ENCODE peak calls at places on chromosome 2, in eight cellular contexts. A is neural progenitor cell, I is HCT116, G is neuronal stem cell, R is H9, O is IMR-90, T is astrocyte, U is GM23248. Z is an unnamed sample.

GRCh38 chr2:128631698-128632490 is 313.2 kb upstream of the HS6ST1 start:
- DNase-seq in G (no peak), I (no peak), R (peak; percentile 22), T (no peak), U (no peak), O (no peak), A (no peak), Z (peak; percentile 3)

GRCh38 chr2:172350844-172351480 is 76.4 kb upstream of the ITGA6 start:
- DNase-seq in T (no peak), A (no peak), O (no peak), U (peak; percentile 25), G (no peak), I (no peak), R (no peak), Z (no peak)

GRCh38 chr2:233152541-233152940 is 92.4 kb downstream of the INPP5D start:
- DNase-seq in U (peak; percentile 69), T (peak; percentile 38), I (no peak), R (no peak), A (no peak), G (no peak), O (peak; percentile 14), Z (no peak)

GRCh38 chr2:58923869-58924268 is 682.7 kb upstream of the FANCL start:
- DNase-seq in I (no peak), A (no peak), R (no peak), T (peak; percentile 93), O (peak; percentile 94), U (peak; percentile 96), G (no peak), Z (no peak)

GRCh38 chr2:128303095-128303791 is 15.4 kb downstream of the HS6ST1 start:
- DNase-seq in R (no peak), G (no peak), U (no peak), I (no peak), T (no peak), A (no peak), O (no peak), Z (no peak)

GRCh38 chr2:224513991-224514390 is 71.2 kb downstream of the CUL3 start:
- DNase-seq in U (peak; percentile 9), A (no peak), O (peak; percentile 12), I (no peak), R (no peak), G (no peak), T (peak; percentile 28), Z (no peak)

GRCh38 chr2:201129044-201129505 is 13.1 kb downstream of the CFLAR start:
- DNase-seq in A (no peak), R (no peak), O (peak; percentile 89), T (peak; percentile 92), G (no peak), U (peak; percentile 82), I (no peak), Z (no peak)

GRCh38 chr2:215598376-215598975 is 162.6 kb upstream of the FN1 start:
- DNase-seq in I (no peak), T (peak; percentile 95), G (no peak), A (no peak), O (peak; percentile 94), R (no peak), U (peak; percentile 92), Z (no peak)

GRCh38 chr2:133456971-133457370 is 111.3 kb downstream of the NCKAP5 start:
- DNase-seq in R (no peak), G (no peak), I (no peak), A (no peak), T (no peak), O (no peak), U (no peak), Z (no peak)

GRCh38 chr2:26612034-26612433 is 29.1 kb downstream of the CIB4 start:
- DNase-seq in O (no peak), T (no peak), A (no peak), G (no peak), I (no peak), R (no peak), U (no peak), Z (no peak)

GRCh38 chr2:64863097-64863820 is 125.9 kb upstream of the SLC1A4 start:
- DNase-seq in I (no peak), G (no peak), R (no peak), A (no peak), U (no peak), O (no peak), T (no peak), Z (no peak)

GRCh38 chr2:112155331-112156151 is 17.4 kb downstream of the FBLN7 start:
- DNase-seq in I (no peak), T (no peak), U (no peak), G (no peak), O (no peak), R (no peak), A (no peak), Z (peak; percentile 48)

GRCh38 chr2:193929131-193929530 is 1727.9 kb upstream of the SLC39A10 start:
- DNase-seq in G (no peak), U (no peak), R (no peak), A (no peak), I (no peak), O (no peak), T (no peak), Z (no peak)

GRCh38 chr2:170818294-170819104 is 1.8 kb downstream of the GAD1 start:
- DNase-seq in A (peak; percentile 44), O (no peak), R (peak; percentile 55), G (peak; percentile 23), T (no peak), U (peak; percentile 33), I (no peak), Z (no peak)

GRCh38 chr2:208142255-208142924 is 3.6 kb downstream of the CRYGB start:
- DNase-seq in T (peak; percentile 22), I (no peak), R (no peak), O (peak; percentile 4), A (no peak), U (peak; percentile 22), G (no peak), Z (no peak)

GRCh38 chr2:113223813-113224212 is 50.0 kb downstream of the PSD4 start:
- DNase-seq in O (no peak), I (no peak), T (no peak), A (no peak), G (no peak), R (no peak), U (no peak), Z (no peak)

GRCh38 chr2:216888086-216888485 is 28.2 kb upstream of the TNP1 start:
- DNase-seq in U (no peak), A (no peak), R (no peak), I (no peak), G (no peak), O (no peak), T (no peak), Z (no peak)

GRCh38 chr2:142031656-142032055 is 99.2 kb downstream of the LRP1B start:
- DNase-seq in G (no peak), O (no peak), U (no peak), A (no peak), I (no peak), T (no peak), R (no peak), Z (no peak)

GRCh38 chr2:174870787-174871186 is 106.5 kb upstream of the CHRNA1 start:
- DNase-seq in A (no peak), U (no peak), I (no peak), O (no peak), T (no peak), G (no peak), R (no peak), Z (no peak)

GRCh38 chr2:227363756-227364155 is 15.3 kb downstream of the TM4SF20 start:
- DNase-seq in O (no peak), I (no peak), G (no peak), T (no peak), A (no peak), R (no peak), U (no peak), Z (no peak)

GRCh38 chr2:43139996-43140621 is 86.3 kb downstream of the ZFP36L2 start:
- DNase-seq in I (no peak), A (no peak), G (no peak), R (no peak), U (no peak), O (no peak), T (no peak), Z (peak; percentile 42)

GRCh38 chr2:136322436-136322835 is 204.5 kb upstream of the CXCR4 start:
- DNase-seq in O (no peak), A (no peak), R (no peak), U (no peak), T (no peak), G (no peak), I (no peak), Z (peak; percentile 25)

GRCh38 chr2:109171444-109172334 is 42.7 kb downstream of the SH3RF3 start:
- DNase-seq in R (no peak), O (peak; percentile 99), T (peak; percentile 97), A (no peak), G (no peak), U (peak; percentile 98), I (no peak), Z (no peak)

DNA sequence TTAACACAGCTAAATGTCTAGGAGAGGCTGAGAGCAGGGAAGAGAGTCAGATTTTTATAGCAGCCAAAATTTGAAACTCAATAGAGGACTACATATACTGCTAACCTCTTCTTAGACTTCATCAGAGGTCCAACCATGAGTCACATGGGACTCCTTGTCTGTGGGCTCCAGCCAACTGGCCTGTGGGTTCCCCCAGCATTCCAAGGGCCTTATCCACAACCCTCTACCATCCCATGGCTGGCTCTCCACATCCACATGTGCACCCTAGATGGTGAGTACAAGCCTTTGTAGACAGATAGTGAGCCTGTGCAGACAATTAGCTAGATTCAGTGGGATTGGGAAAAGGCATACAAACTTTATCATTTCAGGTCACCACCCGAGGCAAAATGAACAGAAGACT is 901.9 kb upstream of the ZEB2 start:
- DNase-seq in G (no peak), U (peak; percentile 64), A (no peak), O (peak; percentile 70), T (peak; percentile 73), R (no peak), I (no peak), Z (no peak)
- H3K9me3 ChIP-seq in G (peaks cover 3% of the 10 kb centered on the region), U (no peaks in the 10 kb centered on the region), A (peaks cover 5% of the 10 kb centered on the region), O (peaks cover 2% of the 10 kb centered on the region), T (no peaks in the 10 kb centered on the region), R (no peaks in the 10 kb centered on the region), I (no peaks in the 10 kb centered on the region), Z (peaks cover 24% of the 10 kb centered on the region)

DNA sequence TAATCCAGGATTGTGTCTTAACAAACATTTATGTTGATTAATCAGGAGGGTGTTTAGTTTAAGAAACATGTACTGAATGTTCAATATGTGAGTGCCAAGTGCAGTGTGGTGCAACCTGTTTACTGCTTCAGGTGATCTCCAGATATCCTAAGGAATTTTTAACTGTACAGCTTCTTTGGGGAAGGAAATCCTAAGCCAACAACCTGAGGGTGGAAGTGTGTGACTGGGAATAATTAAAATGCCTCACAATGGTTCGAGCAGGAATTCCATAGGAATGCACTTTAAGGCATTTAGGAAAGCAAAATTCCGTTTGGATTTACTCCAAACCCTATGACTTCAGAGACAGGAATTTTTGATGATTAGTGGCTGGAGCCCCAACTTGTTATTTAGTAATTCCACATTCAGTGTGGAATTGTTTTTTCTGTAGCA is 16.4 kb downstream of the CRIM1 start:
- DNase-seq in U (peak; percentile 84), A (peak; percentile 71), O (peak; percentile 84), I (no peak), R (no peak), T (peak; percentile 90), G (no peak), Z (no peak)
- H3K9ac ChIP-seq in U (peak overlapping the region; percentile 4), A (no peak overlapping the region), O (no peak overlapping the region), I (peak overlapping the region; percentile 49), R (no peak overlapping the region), T (peak overlapping the region; percentile 57), G (no peak overlapping the region), Z (no peak overlapping the region)

GRCh38 chr2:125582521-125582920 is 1073.4 kb upstream of the GYPC start:
- DNase-seq in O (no peak), R (no peak), I (no peak), U (no peak), G (no peak), T (no peak), A (no peak), Z (no peak)
- H2AFZ ChIP-seq in O (no peak overlapping the region), R (no peak overlapping the region), I (no peak overlapping the region), U (no peak overlapping the region), G (no peak overlapping the region), T (no peak overlapping the region), A (no peak overlapping the region), Z (no peak overlapping the region)

GRCh38 chr2:13515254-13515653 is 798.5 kb downstream of the TRIB2 start:
- DNase-seq in U (no peak), I (no peak), G (no peak), R (no peak), A (no peak), T (no peak), O (no peak), Z (no peak)
- H3K9me3 ChIP-seq in U (no peaks in the 10 kb centered on the region), I (no peaks in the 10 kb centered on the region), G (no peaks in the 10 kb centered on the region), R (no peaks in the 10 kb centered on the region), A (peaks cover 20% of the 10 kb centered on the region), T (no peaks in the 10 kb centered on the region), O (no peaks in the 10 kb centered on the region), Z (no peaks in the 10 kb centered on the region)

Z was measured in DND-41.